ENCODE peak calls at places on chromosomes 13 and 19, in eight cellular contexts. C is HFF-Myc, M is epithelial cell of esophagus, G is GM12865, W is foreskin fibroblast, Z is astrocyte of the spinal cord, I is left lung, O is breast epithelium. B is an unnamed sample.

GRCh38 chr13:35833571-35834305 is 297.4 kb downstream of the DCLK1 start:
- DNase-seq in C (no peak), M (no peak), G (no peak), W (no peak), Z (no peak), I (no peak), O (no peak), B (no peak)

GRCh38 chr19:4095488-4095844 is 28.5 kb downstream of the MAP2K2 start:
- DNase-seq in C (no peak), M (no peak), G (no peak), W (no peak), Z (no peak), I (no peak), O (no peak), B (no peak)

GRCh38 chr19:35868172-35868822 is at the start of gene APLP1:
- DNase-seq in C (no peak), M (peak), G (peak), W (peak), Z (no peak), I (peak), O (peak), B (peak)

GRCh38 chr13:22592515-22592914 is 588.3 kb upstream of the SGCG start:
- DNase-seq in C (no peak), M (peak), G (no peak), W (peak), Z (no peak), I (no peak), O (no peak), B (no peak)

GRCh38 chr13:20193142-20193923 is 595 bp upstream of the GJB2 start:
- DNase-seq in C (no peak), M (no peak), G (no peak), W (peak), Z (no peak), I (peak), O (no peak), B (no peak)

GRCh38 chr13:25796474-25796873 is 255.3 kb downstream of the SHISA2 start:
- DNase-seq in C (no peak), M (no peak), G (no peak), W (no peak), Z (peak), I (no peak), O (no peak), B (no peak)

GRCh38 chr19:14517446-14517839 is 754 bp downstream of the DNAJB1 start:
- DNase-seq in C (no peak), M (no peak), G (no peak), W (peak), Z (no peak), I (no peak), O (no peak), B (no peak)

GRCh38 chr13:30725331-30726085 is 9.8 kb upstream of the ALOX5AP start:
- DNase-seq in C (no peak), M (no peak), G (no peak), W (no peak), Z (peak), I (no peak), O (no peak), B (no peak)

GRCh38 chr13:101869553-101869952 is 417.1 kb downstream of the ITGBL1 start:
- DNase-seq in C (no peak), M (no peak), G (no peak), W (peak), Z (peak), I (no peak), O (no peak), B (no peak)

GRCh38 chr19:37136118-37136517 is 36.4 kb downstream of the ZNF585A start:
- DNase-seq in C (no peak), M (no peak), G (no peak), W (no peak), Z (no peak), I (no peak), O (no peak), B (no peak)

GRCh38 chr19:11410682-11411081 is 8.4 kb downstream of the RGL3 start:
- DNase-seq in C (no peak), M (peak), G (no peak), W (peak), Z (peak), I (no peak), O (no peak), B (no peak)

GRCh38 chr19:38263696-38264485 is 482 bp upstream of the SPINT2 start:
- DNase-seq in C (no peak), M (peak), G (peak), W (peak), Z (peak), I (peak), O (peak), B (peak)

DNA sequence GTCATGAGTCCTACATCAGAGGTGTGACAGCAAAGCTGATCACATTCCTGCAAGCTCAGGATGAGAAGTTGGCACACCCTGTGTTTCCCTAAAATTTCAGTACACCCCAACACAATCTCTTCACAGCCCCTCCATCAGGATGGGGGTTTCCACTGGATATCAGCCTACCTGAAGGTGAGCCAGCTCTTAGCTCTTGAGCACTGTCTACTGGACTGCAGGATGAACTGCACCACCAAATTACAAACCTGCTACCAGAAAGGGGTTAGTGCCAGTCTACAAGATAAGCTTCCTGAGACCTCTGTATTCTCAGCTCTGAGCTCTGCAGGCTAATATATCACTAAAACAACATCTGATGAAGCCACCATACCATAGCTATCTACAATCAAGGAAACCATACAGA is 1616.2 kb upstream of the SPRY2 start:
- DNase-seq in C (no peak), M (peak), G (no peak), W (no peak), Z (no peak), I (no peak), O (no peak), B (no peak)
- TF ChIP-seq CTCF in C (no peak), M (peak), G (no peak), W (no peak), Z (no peak), I (no peak), O (no peak), B (no peak)

DNA sequence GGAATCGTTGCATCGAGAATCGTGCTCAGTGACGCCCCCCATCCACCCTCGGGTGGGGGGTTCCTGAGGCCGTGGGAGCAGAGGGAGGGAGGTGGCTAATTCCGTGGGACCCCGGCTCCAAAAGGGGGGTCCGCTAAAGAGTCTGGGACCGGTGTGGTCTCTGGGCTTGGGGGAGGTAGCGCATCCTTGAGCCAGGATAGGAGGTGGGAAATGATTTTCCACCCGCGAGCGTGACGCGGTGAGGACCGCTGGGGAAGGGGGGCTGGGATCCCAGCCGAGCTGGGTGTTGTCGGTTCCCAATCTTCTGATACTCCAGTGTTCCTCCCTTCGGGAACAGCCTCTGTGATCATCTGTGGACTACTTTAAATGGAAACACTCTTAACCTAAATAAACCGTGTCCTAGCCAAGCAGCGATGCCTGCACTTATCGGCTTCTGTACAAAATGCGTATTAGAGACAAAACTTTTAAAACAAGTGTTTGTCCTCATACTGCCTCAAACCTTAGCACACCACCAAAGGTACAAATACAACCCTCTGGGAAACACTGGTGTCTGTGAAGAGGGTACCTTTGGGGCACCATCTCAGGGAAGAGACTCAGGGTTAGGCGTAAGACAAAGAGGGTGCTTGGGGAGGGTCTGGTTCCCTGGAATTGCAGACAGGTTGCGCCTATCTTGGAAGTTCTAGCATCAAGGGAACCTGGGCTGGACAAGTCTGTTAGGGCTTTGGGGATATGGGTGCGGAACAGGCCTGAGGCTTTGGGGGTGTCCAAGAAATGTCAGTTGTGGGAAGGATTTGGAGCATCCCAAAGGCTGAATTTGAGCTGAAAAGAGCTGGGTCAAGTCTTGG is 16.0 kb downstream of the KCNC3 start:
- DNase-seq in C (no peak), M (no peak), G (no peak), W (no peak), Z (no peak), I (peak), O (no peak), B (no peak)
- TF ChIP-seq CTCF in C (no peak), M (no peak), G (no peak), W (no peak), Z (no peak), I (no peak), O (no peak), B (no peak)

GRCh38 chr13:60226507-60226906 is 62.8 kb upstream of the DIAPH3 start:
- DNase-seq in C (no peak), M (peak), G (peak), W (peak), Z (peak), I (no peak), O (no peak), B (no peak)
- TF ChIP-seq CTCF in C (peak), M (peak), G (peak), W (peak), Z (peak), I (no peak), O (no peak), B (no peak)

GRCh38 chr19:18470787-18471186 is 32.9 kb upstream of the ISYNA1 start:
- DNase-seq in C (no peak), M (no peak), G (no peak), W (no peak), Z (no peak), I (no peak), O (no peak), B (no peak)

GRCh38 chr19:18468930-18469244 is 31.0 kb upstream of the ISYNA1 start:
- DNase-seq in C (no peak), M (no peak), G (no peak), W (no peak), Z (no peak), I (peak), O (no peak), B (no peak)

GRCh38 chr19:18469245-18470107 is 31.5 kb upstream of the ISYNA1 start:
- DNase-seq in C (no peak), M (peak), G (peak), W (peak), Z (peak), I (peak), O (no peak), B (peak)

GRCh38 chr19:18468517-18468916 is 30.6 kb upstream of the ISYNA1 start:
- DNase-seq in C (no peak), M (no peak), G (no peak), W (peak), Z (no peak), I (peak), O (no peak), B (no peak)

GRCh38 chr19:18470153-18470552 is 32.2 kb upstream of the ISYNA1 start:
- DNase-seq in C (no peak), M (no peak), G (peak), W (peak), Z (no peak), I (peak), O (no peak), B (no peak)
- TF ChIP-seq CTCF in C (peak), M (peak), G (peak), W (peak), Z (peak), I (peak), O (no peak), B (no peak)

GRCh38 chr19:45385392-45386221 is 15.2 kb upstream of the ERCC2 start:
- DNase-seq in C (no peak), M (no peak), G (no peak), W (peak), Z (no peak), I (no peak), O (no peak), B (no peak)
- TF ChIP-seq CTCF in C (no peak), M (no peak), G (no peak), W (no peak), Z (no peak), I (no peak), O (no peak), B (no peak)

B was measured in activated B cell treated with CpG ODN at 0.5 μM for 24 hours.